ENCODE peak calls at places on chromosomes 12 and 14, in six cellular contexts. K is activated effector memory CD4-positive, alpha-beta T cell treated with anti-CD3 and anti-CD28 coated beads, Interleukin-2, amount 50 U/mL, for 16 hours; W is Calu3; T is right lobe of liver; Q is stimulated activated CD4-positive, alpha-beta T cell treated with anti-CD3 and anti-CD28 coated beads, Interleukin-4, amount 100 ng/mL, for 1 hour; U is iris pigment epithelial cell. A is an unnamed sample.

GRCh38 chr12:291153-291723 is 28.6 kb upstream of the SLC6A13 start:
- DNase-seq in K (no peak), W (no peak), T (no peak), Q (no peak), U (no peak), A (no peak)

GRCh38 chr14:50874842-50875241 is 3.0 kb downstream of the ABHD12B start:
- DNase-seq in K (no peak), W (no peak), T (no peak), Q (no peak), U (no peak), A (no peak)

GRCh38 chr14:76352639-76353281 is 23.2 kb upstream of the ESRRB start:
- DNase-seq in K (peak; percentile 79), W (peak; percentile 76), T (peak; percentile 63), Q (peak; percentile 62), U (peak; percentile 44), A (no peak)

GRCh38 chr12:29152223-29152868 is 3.3 kb downstream of the FAR2 start:
- DNase-seq in K (no peak), W (no peak), T (no peak), Q (no peak), U (no peak), A (no peak)

GRCh38 chr14:24965934-24966593 is 83.9 kb downstream of the STXBP6 start:
- DNase-seq in K (no peak), W (peak; percentile 20), T (no peak), Q (no peak), U (peak; percentile 84), A (no peak)

GRCh38 chr14:100018482-100018881 is 46.7 kb upstream of the EVL start:
- DNase-seq in K (no peak), W (no peak), T (peak; percentile 64), Q (no peak), U (peak; percentile 47), A (no peak)

GRCh38 chr12:57893460-57894353 is 47.2 kb upstream of the CTDSP2 start:
- DNase-seq in K (no peak), W (peak; percentile 72), T (peak; percentile 69), Q (no peak), U (peak; percentile 88), A (peak; percentile 93)

GRCh38 chr14:38950676-38951075 is 152.4 kb downstream of the SEC23A start:
- DNase-seq in K (no peak), W (no peak), T (no peak), Q (no peak), U (no peak), A (no peak)

GRCh38 chr12:22709292-22709691 is 84.3 kb downstream of the ETNK1 start:
- DNase-seq in K (no peak), W (no peak), T (no peak), Q (no peak), U (peak; percentile 14), A (no peak)

GRCh38 chr14:99758915-99759545 is 34.2 kb upstream of the EML1 start:
- DNase-seq in K (peak; percentile 49), W (no peak), T (peak; percentile 6), Q (no peak), U (no peak), A (no peak)

GRCh38 chr14:92647499-92648279 is 100.7 kb downstream of the LGMN start:
- DNase-seq in K (no peak), W (no peak), T (no peak), Q (no peak), U (peak; percentile 42), A (no peak)

GRCh38 chr12:45050751-45051489 is at the start of gene DBX2:
- DNase-seq in K (no peak), W (peak; percentile 4), T (no peak), Q (no peak), U (no peak), A (no peak)

GRCh38 chr14:55845963-55846851 is 266.2 kb downstream of the KTN1 start:
- DNase-seq in K (no peak), W (no peak), T (no peak), Q (no peak), U (no peak), A (no peak)

GRCh38 chr12:94152292-94153083 is 4.1 kb downstream of the PLXNC1 start:
- DNase-seq in K (no peak), W (no peak), T (no peak), Q (no peak), U (no peak), A (no peak)

GRCh38 chr12:112782921-112783320 is 8.6 kb upstream of the RPH3A start:
- DNase-seq in K (no peak), W (no peak), T (no peak), Q (no peak), U (no peak), A (no peak)

GRCh38 chr12:49089831-49090773 is 4.5 kb downstream of the DHH start:
- DNase-seq in K (peak; percentile 79), W (peak; percentile 36), T (peak; percentile 55), Q (peak; percentile 45), U (peak; percentile 45), A (no peak)

GRCh38 chr14:47675489-47676300 is at the start of gene MDGA2:
- DNase-seq in K (no peak), W (no peak), T (peak; percentile 24), Q (no peak), U (peak; percentile 19), A (no peak)

GRCh38 chr12:26723379-26724308 is 109.3 kb downstream of the ITPR2 start:
- DNase-seq in K (no peak), W (no peak), T (no peak), Q (no peak), U (peak; percentile 83), A (no peak)

GRCh38 chr14:74763803-74764531 is 851 bp downstream of the YLPM1 start:
- DNase-seq in K (peak; percentile 68), W (peak; percentile 3), T (peak; percentile 18), Q (peak; percentile 3), U (peak; percentile 29), A (no peak)

GRCh38 chr14:100408350-100409015 is 85.3 kb downstream of the SLC25A47 start:
- DNase-seq in K (no peak), W (no peak), T (no peak), Q (no peak), U (peak; percentile 88), A (no peak)

GRCh38 chr14:21978184-21978998 is 304.8 kb upstream of the OR4E1 start:
- DNase-seq in K (peak; percentile 74), W (peak; percentile 59), T (no peak), Q (peak; percentile 33), U (peak; percentile 22), A (no peak)

GRCh38 chr14:59707778-59708635 is 131.4 kb upstream of the CCDC175 start:
- DNase-seq in K (no peak), W (no peak), T (peak; percentile 44), Q (no peak), U (peak; percentile 26), A (no peak)

GRCh38 chr12:130972589-130972950 is 18.9 kb downstream of the ADGRD1 start:
- DNase-seq in K (no peak), W (no peak), T (no peak), Q (no peak), U (no peak), A (no peak)

GRCh38 chr14:104706733-104707628 is 17.0 kb upstream of the ADSS1 start:
- DNase-seq in K (no peak), W (no peak), T (no peak), Q (no peak), U (no peak), A (no peak)

GRCh38 chr14:72962829-72963312 is 36.6 kb downstream of the DCAF4 start:
- DNase-seq in K (no peak), W (peak; percentile 65), T (no peak), Q (no peak), U (peak; percentile 87), A (no peak)

GRCh38 chr14:22510527-22511110 is 78.4 kb downstream of the DAD1 start:
- DNase-seq in K (no peak), W (no peak), T (no peak), Q (no peak), U (peak; percentile 55), A (no peak)

GRCh38 chr12:121809712-121810116 is 5.9 kb downstream of the SETD1B start:
- DNase-seq in K (no peak), W (no peak), T (peak; percentile 19), Q (no peak), U (no peak), A (no peak)

GRCh38 chr12:31324845-31325523 is 966 bp downstream of the SINHCAF start:
- DNase-seq in K (peak; percentile 81), W (peak; percentile 50), T (peak; percentile 72), Q (peak; percentile 46), U (peak; percentile 57), A (peak; percentile 87)

GRCh38 chr12:113092478-113093408 is 36.2 kb downstream of the DTX1 start:
- DNase-seq in K (no peak), W (peak; percentile 75), T (peak; percentile 54), Q (no peak), U (no peak), A (no peak)

GRCh38 chr14:73988065-73988464 is 31.0 kb downstream of the ENTPD5 start:
- DNase-seq in K (no peak), W (no peak), T (no peak), Q (no peak), U (no peak), A (no peak)

GRCh38 chr14:67951529-67952120 is 132.0 kb downstream of the RAD51B start:
- DNase-seq in K (no peak), W (no peak), T (no peak), Q (no peak), U (peak; percentile 81), A (no peak)

GRCh38 chr12:50971946-50972345 is 19.6 kb downstream of the HIGD1C start:
- DNase-seq in K (no peak), W (no peak), T (no peak), Q (no peak), U (peak; percentile 35), A (no peak)

GRCh38 chr12:8078400-8078799 is 3.7 kb upstream of the NECAP1 start:
- DNase-seq in K (peak; percentile 84), W (peak; percentile 58), T (no peak), Q (peak; percentile 53), U (peak; percentile 85), A (no peak)

GRCh38 chr12:58728397-58728796 is 191.9 kb downstream of the LRIG3 start:
- DNase-seq in K (no peak), W (no peak), T (no peak), Q (no peak), U (peak; percentile 58), A (no peak)